ENCODE peak calls at places on chromosomes 5 and 9, in seven cellular contexts. H is breast epithelium, M is uterus, D is gastrocnemius medialis, O is spleen, A is HepG2, F is A549. P is an unnamed sample. For H3K4me1, the result is how much of the 10 kb centered on the place peaks cover.

GRCh38 chr9:125549465-125550215 is 157.4 kb downstream of the MAPKAP1 start:
- DNase-seq in M (peak), F (no peak), H (no peak), O (no peak), D (peak), A (peak), P (no peak)

GRCh38 chr5:24110019-24110615 is 534.7 kb downstream of the CDH10 start:
- DNase-seq in D (no peak), F (peak), A (peak), O (no peak), M (no peak), H (no peak), P (no peak)

GRCh38 chr5:54807421-54807820 is 178.0 kb downstream of the ESM1 start:
- DNase-seq in A (no peak), O (no peak), H (no peak), D (no peak), M (no peak), F (peak), P (no peak)

GRCh38 chr9:71587576-71588362 is 180.5 kb downstream of the CEMIP2 start:
- DNase-seq in O (no peak), M (no peak), D (no peak), H (no peak), F (peak), A (no peak), P (no peak)

GRCh38 chr5:196350-196749 is 5.1 kb downstream of the LRRC14B start:
- DNase-seq in A (no peak), D (no peak), H (no peak), F (no peak), O (peak), M (no peak), P (no peak)

GRCh38 chr5:129460951-129461815 is 1.1 kb downstream of the ADAMTS19 start:
- DNase-seq in H (no peak), O (peak), A (no peak), D (peak), F (peak), M (peak), P (no peak)

GRCh38 chr9:124493218-124493617 is 14.0 kb downstream of the NR5A1 start:
- DNase-seq in A (no peak), O (no peak), D (no peak), M (no peak), F (no peak), H (no peak), P (no peak)

GRCh38 chr5:343461-344401 is 22.2 kb downstream of the AHRR start:
- DNase-seq in H (no peak), O (no peak), F (peak), D (no peak), A (peak), M (no peak), P (no peak)

GRCh38 chr5:67360047-67360446 is 163.4 kb upstream of the CD180 start:
- DNase-seq in A (no peak), O (no peak), F (no peak), D (no peak), H (no peak), M (no peak), P (no peak)

GRCh38 chr5:168826292-168826725 is 247.1 kb upstream of the PANK3 start:
- DNase-seq in H (no peak), A (no peak), O (no peak), F (no peak), D (no peak), M (no peak), P (no peak)

GRCh38 chr5:82365744-82366228 is 87.6 kb upstream of the RPS23 start:
- DNase-seq in A (peak), M (no peak), D (no peak), F (peak), H (no peak), O (no peak), P (peak)

GRCh38 chr9:136095028-136095494 is at the start of gene NACC2:
- DNase-seq in M (peak), F (peak), H (no peak), A (no peak), O (peak), D (peak), P (no peak)

GRCh38 chr5:38601133-38601842 is 44.8 kb upstream of the LIFR start:
- DNase-seq in H (no peak), D (peak), A (no peak), M (no peak), F (no peak), O (no peak), P (no peak)

GRCh38 chr5:74342948-74343682 is 297.4 kb downstream of the ENC1 start:
- DNase-seq in O (no peak), A (no peak), H (no peak), F (peak), M (no peak), D (no peak), P (no peak)

DNA sequence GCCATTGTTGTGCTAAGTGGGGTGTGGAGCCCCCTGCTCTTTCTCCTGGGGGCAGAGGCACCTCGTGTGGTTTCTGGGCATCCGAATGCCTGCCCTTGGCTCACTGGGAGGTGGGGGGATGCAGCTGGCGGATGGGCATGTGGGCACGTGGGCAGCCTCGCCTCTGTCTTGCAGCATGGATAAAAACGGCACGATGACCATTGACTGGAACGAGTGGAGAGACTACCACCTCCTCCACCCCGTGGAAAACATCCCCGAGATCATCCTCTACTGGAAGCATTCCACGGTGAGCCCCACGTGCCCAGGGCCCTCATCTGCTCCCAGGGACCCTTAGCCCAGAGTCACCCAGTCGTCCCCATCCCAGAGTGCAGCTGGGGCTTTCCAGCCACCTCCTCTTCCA is 25.3 kb downstream of the PTGES2 start:
- DNase-seq in H (no peak), A (no peak), D (peak), F (no peak), M (no peak), O (no peak), P (no peak)
- H3K27ac ChIP-seq in H (no peak), A (peak), D (peak), F (no peak), M (peak), O (no peak), P (peak)

GRCh38 chr5:142845954-142846398 is 75.8 kb downstream of the ARHGAP26 start:
- DNase-seq in A (no peak), D (no peak), H (no peak), F (no peak), M (no peak), O (no peak), P (no peak)

GRCh38 chr5:142844881-142845280 is 74.7 kb downstream of the ARHGAP26 start:
- DNase-seq in D (no peak), M (no peak), H (no peak), A (no peak), O (no peak), F (no peak), P (no peak)

GRCh38 chr5:142846402-142846801 is 76.2 kb downstream of the ARHGAP26 start:
- DNase-seq in O (no peak), A (no peak), F (no peak), M (no peak), H (no peak), D (no peak), P (no peak)

GRCh38 chr5:142843029-142843905 is 73.1 kb downstream of the ARHGAP26 start:
- DNase-seq in D (peak), O (no peak), F (no peak), M (peak), H (no peak), A (no peak), P (no peak)

DNA sequence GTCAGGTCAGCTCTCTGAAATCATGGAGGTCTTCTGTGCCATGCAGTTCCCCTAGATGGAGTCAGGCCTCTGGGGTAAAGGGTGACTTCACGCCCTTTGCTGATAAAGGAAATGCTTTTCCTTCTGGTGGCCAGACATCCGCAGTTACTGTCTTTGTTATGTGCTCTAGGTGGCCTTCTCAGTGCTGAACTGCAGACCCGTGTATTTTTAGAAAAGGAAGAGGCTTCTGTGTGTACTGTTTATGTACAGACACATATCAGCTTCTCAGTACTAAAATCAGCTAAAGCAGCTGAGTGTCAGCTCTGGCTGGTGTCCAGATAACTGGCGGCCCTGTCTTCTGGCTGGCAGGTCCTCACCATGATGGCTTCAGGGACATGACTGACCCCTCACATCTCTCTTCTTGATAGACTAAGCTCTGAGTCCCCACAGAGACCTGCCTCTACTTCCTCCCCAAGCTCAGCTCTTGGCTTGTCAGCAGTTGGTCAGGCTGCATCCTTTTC is 75.3 kb downstream of the ARHGAP26 start:
- DNase-seq in M (no peak), A (no peak), F (no peak), D (no peak), O (no peak), H (no peak), P (no peak)
- H3K4me1 ChIP-seq in M (under half), A (under half), F (under half), D (half or more), O (half or more), H (under half), P (half or more)

GRCh38 chr5:154840435-154841272 is 9.7 kb downstream of the FAXDC2 start:
- DNase-seq in A (no peak), F (no peak), O (no peak), H (no peak), M (no peak), D (no peak), P (no peak)
- TF ChIP-seq POLR2A in A (no peak), F (no peak), O (no peak), H (no peak), M (no peak), D (no peak), P (no peak)

GRCh38 chr5:53422539-53422938 is 57.9 kb upstream of the FST start:
- DNase-seq in M (no peak), O (no peak), D (no peak), F (no peak), A (no peak), H (no peak), P (no peak)

GRCh38 chr5:53419247-53419646 is 61.2 kb upstream of the FST start:
- DNase-seq in H (no peak), O (no peak), M (no peak), D (no peak), A (no peak), F (peak), P (no peak)

GRCh38 chr5:53416144-53416730 is 64.2 kb upstream of the FST start:
- DNase-seq in A (no peak), M (no peak), H (no peak), O (no peak), F (peak), D (no peak), P (no peak)

GRCh38 chr5:53418409-53418808 is 62.0 kb upstream of the FST start:
- DNase-seq in H (no peak), M (no peak), A (no peak), O (no peak), F (peak), D (no peak), P (no peak)

DNA sequence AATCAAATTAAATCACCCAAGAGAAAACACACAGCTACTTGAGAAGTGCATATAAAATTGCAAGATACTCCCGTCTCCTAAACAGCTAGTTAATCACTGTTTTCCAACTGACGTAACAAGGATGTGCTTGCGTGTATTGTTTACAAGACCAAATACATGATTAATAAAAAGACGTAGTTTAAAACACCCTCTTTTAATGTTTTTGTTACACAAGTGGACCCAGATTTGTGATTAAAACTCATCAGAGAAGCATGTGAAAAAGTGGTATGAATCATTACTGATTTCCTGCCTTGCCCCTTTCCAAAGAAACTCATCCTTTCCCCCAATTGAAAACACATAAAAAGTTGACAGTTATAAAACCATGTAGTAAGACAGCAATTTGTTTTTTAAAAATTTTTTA is 61.6 kb upstream of the FST start:
- DNase-seq in F (peak), H (no peak), A (no peak), M (no peak), D (no peak), O (no peak), P (no peak)
- H3K27ac ChIP-seq in F (peak), H (no peak), A (no peak), M (no peak), D (peak), O (no peak), P (peak)

GRCh38 chr9:131693651-131694597 is 46.0 kb downstream of the RAPGEF1 start:
- DNase-seq in M (no peak), O (no peak), F (no peak), H (no peak), D (no peak), A (no peak), P (no peak)

GRCh38 chr9:131693163-131693562 is 46.7 kb downstream of the RAPGEF1 start:
- DNase-seq in M (no peak), F (no peak), H (no peak), D (no peak), A (no peak), O (no peak), P (no peak)

GRCh38 chr9:131690950-131691573 is 48.8 kb downstream of the RAPGEF1 start:
- DNase-seq in H (no peak), O (no peak), M (no peak), F (no peak), D (no peak), A (no peak), P (no peak)

GRCh38 chr9:131691969-131692611 is 47.8 kb downstream of the RAPGEF1 start:
- DNase-seq in M (no peak), F (no peak), D (no peak), H (no peak), O (no peak), A (no peak), P (no peak)

DNA sequence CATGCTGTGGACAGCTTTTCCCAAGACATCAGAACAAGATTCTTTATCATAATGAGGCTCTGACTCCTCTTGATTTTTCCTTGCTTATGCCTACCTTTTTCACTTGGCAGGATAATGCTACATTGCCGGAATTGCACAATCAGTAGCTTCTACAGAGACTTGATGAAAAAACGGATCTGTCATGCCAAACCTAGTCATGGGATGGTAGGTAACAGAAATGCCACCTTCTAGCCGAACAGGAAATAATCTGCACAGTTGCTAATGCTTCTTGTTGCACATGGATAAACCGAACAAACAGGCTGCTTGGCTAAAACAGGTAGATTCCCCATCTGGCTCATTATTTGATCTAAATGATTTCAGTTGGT is 47.3 kb downstream of the RAPGEF1 start:
- DNase-seq in D (no peak), H (no peak), O (no peak), A (no peak), M (no peak), F (no peak), P (no peak)
- H3K4me1 ChIP-seq in D (under half), H (under half), O (half or more), A (under half), M (under half), F (under half), P (under half)

GRCh38 chr9:112334319-112334828 is 955 bp upstream of the PTBP3 start:
- DNase-seq in A (peak), O (no peak), F (peak), M (no peak), H (no peak), D (no peak), P (no peak)

GRCh38 chr9:112332674-112332976 is 794 bp downstream of the PTBP3 start:
- DNase-seq in F (no peak), D (no peak), M (no peak), H (no peak), A (no peak), O (no peak), P (no peak)

GRCh38 chr9:112332272-112332671 is 1.1 kb downstream of the PTBP3 start:
- DNase-seq in O (no peak), F (no peak), M (no peak), D (no peak), A (no peak), H (no peak), P (no peak)

GRCh38 chr9:112332977-112333638 is at the start of gene PTBP3:
- DNase-seq in M (peak), A (peak), D (peak), F (peak), H (peak), O (peak), P (peak)

DNA sequence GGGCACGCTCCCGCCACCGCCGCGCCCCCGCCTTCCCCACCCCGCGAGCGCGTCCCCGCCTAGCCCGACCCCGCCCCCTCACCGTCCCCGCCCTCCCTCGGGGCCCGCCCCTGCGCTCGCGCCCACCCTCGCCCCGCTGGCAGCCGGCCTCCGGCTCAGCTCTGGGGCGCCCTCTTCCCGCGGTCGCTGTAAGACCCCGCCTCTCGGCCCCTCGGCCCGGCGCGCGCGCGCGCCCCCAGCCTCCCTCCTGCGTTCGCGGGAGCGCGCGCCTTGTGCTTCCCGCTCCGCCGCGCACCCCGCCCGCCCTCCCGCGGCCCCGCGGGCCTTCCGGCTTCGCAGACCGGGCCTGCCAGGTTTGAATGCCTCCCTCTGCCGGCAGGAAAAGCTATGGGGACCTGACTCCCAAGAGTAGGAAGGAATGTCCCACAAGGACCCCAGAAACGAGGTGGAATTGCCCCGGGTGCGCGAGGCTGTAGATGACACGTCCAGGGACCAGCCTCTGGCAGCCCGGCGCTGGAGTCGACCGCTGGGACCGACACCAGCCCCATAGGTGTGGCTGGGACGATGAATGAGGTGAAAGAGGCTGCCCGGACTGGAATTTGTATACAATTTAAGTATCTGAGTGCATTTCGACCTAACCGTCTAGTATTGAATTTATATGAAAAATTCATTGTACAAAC is 360 bp upstream of the PTBP3 start:
- DNase-seq in D (peak), F (peak), H (peak), A (peak), M (peak), O (peak), P (peak)
- TF ChIP-seq POLR2A in D (no peak), F (peak), H (no peak), A (peak), M (no peak), O (no peak), P (no peak)

GRCh38 chr9:96215841-96216240 is 86.1 kb downstream of the HSD17B3 start:
- DNase-seq in D (no peak), O (no peak), H (no peak), A (no peak), M (no peak), F (no peak), P (no peak)
- H3K27ac ChIP-seq in D (no peak), O (no peak), H (no peak), A (no peak), M (no peak), F (peak), P (no peak)

GRCh38 chr5:131067596-131067995 is 97.5 kb downstream of the HINT1 start:
- DNase-seq in O (no peak), A (no peak), F (no peak), H (no peak), M (no peak), D (no peak), P (no peak)
- H3K4me1 ChIP-seq in O (under half), A (under half), F (under half), H (under half), M (under half), D (under half), P (under half)

GRCh38 chr5:167812871-167813270 is 478.6 kb upstream of the WWC1 start:
- DNase-seq in H (no peak), O (no peak), F (no peak), D (no peak), M (no peak), A (no peak), P (no peak)
- TF ChIP-seq POLR2A in H (no peak), O (no peak), F (no peak), D (no peak), M (no peak), A (no peak), P (no peak)

P was measured in esophagus muscularis mucosa.